ENCODE peak calls at places on chromosomes 5 and 9, in four cellular contexts. M, K, O and H are unnamed samples.
A peak's percentile ranks its signal among the peaks of the same experiment; 100 is the strongest.

GRCh38 chr5:136213919-136214493 is 21.0 kb upstream of the SMIM32 start:
- DNase-seq in O (no peak), M (no peak), K (no peak), H (no peak)

GRCh38 chr9:74920944-74921626 is 31.6 kb downstream of the C9orf40 start:
- DNase-seq in M (no peak), K (peak; percentile 18), O (no peak), H (no peak)

GRCh38 chr9:99073985-99074901 is 30.7 kb upstream of the TGFBR1 start:
- DNase-seq in O (no peak), K (no peak), M (no peak), H (no peak)

GRCh38 chr5:72154076-72154756 is 46.9 kb downstream of the MAP1B start:
- DNase-seq in O (no peak), M (peak; percentile 36), K (no peak), H (no peak)

GRCh38 chr5:6721442-6721841 is 8.2 kb downstream of the TENT4A start:
- DNase-seq in K (no peak), O (no peak), M (peak; percentile 69), H (no peak)

GRCh38 chr5:36407396-36407795 is 105.7 kb upstream of the RANBP3L start:
- DNase-seq in K (no peak), O (no peak), M (no peak), H (no peak)

GRCh38 chr9:35792044-35792813 is 838 bp downstream of the NPR2 start:
- DNase-seq in O (no peak), K (no peak), M (no peak), H (no peak)

GRCh38 chr5:138951986-138952735 is 77.0 kb upstream of the LRRTM2 start:
- DNase-seq in K (no peak), M (no peak), O (no peak), H (no peak)

GRCh38 chr5:90135979-90136378 is 273.6 kb downstream of the CETN3 start:
- DNase-seq in M (no peak), O (no peak), K (peak; percentile 38), H (no peak)

GRCh38 chr9:86994231-86994630 is 46.9 kb upstream of the GAS1 start:
- DNase-seq in O (no peak), M (no peak), K (no peak), H (peak; percentile 27)

GRCh38 chr5:74040065-74040551 is 414.1 kb downstream of the ARHGEF28 start:
- DNase-seq in K (peak; percentile 56), M (no peak), O (peak; percentile 90), H (peak; percentile 73)

GRCh38 chr5:41649659-41650058 is 139.3 kb upstream of the PLCXD3 start:
- DNase-seq in K (peak; percentile 34), M (no peak), O (peak; percentile 80), H (peak; percentile 95)

GRCh38 chr9:79868532-79869189 is 296.9 kb downstream of the TLE4 start:
- DNase-seq in O (no peak), K (no peak), M (no peak), H (no peak)

GRCh38 chr5:61416410-61416809 is 84.4 kb downstream of the ZSWIM6 start:
- DNase-seq in M (no peak), K (no peak), O (no peak), H (no peak)

GRCh38 chr5:84605246-84605645 is 220.6 kb upstream of the EDIL3 start:
- DNase-seq in O (no peak), K (no peak), M (no peak), H (no peak)

GRCh38 chr5:13585324-13585723 is 359.2 kb downstream of the DNAH5 start:
- DNase-seq in M (no peak), K (peak; percentile 22), O (peak; percentile 2), H (no peak)

GRCh38 chr9:113349434-113350337 is at the start of gene BSPRY:
- DNase-seq in O (no peak), K (peak; percentile 60), M (peak; percentile 84), H (no peak)

GRCh38 chr5:57501414-57502321 is 19.1 kb upstream of the ACTBL2 start:
- DNase-seq in K (peak; percentile 21), M (peak; percentile 16), O (no peak), H (no peak)

GRCh38 chr9:31347082-31347617 is 1037.3 kb upstream of the ACO1 start:
- DNase-seq in O (no peak), M (no peak), K (no peak), H (peak; percentile 3)

GRCh38 chr9:2681981-2682380 is 35.3 kb upstream of the KCNV2 start:
- DNase-seq in M (no peak), K (no peak), O (no peak), H (no peak)

GRCh38 chr5:139147743-139148079 is 50.5 kb downstream of the SIL1 start:
- DNase-seq in K (no peak), M (peak; percentile 65), O (peak; percentile 54), H (peak; percentile 86)

GRCh38 chr9:133995012-133995896 is 3.1 kb upstream of the VAV2 start:
- DNase-seq in O (no peak), M (peak; percentile 68), K (no peak), H (no peak)

GRCh38 chr5:82593481-82593880 is 315.3 kb upstream of the RPS23 start:
- DNase-seq in M (no peak), O (peak; percentile 15), K (no peak), H (peak; percentile 85)

GRCh38 chr5:153352685-153353219 is 137.7 kb upstream of the GRIA1 start:
- DNase-seq in O (no peak), K (no peak), M (no peak), H (no peak)

GRCh38 chr5:73446631-73447233 is 1.8 kb downstream of the FOXD1 start:
- DNase-seq in M (no peak), K (peak; percentile 16), O (no peak), H (peak; percentile 17)

GRCh38 chr9:37988041-37988440 is 81.0 kb downstream of the SHB start:
- DNase-seq in O (no peak), K (no peak), M (no peak), H (no peak)

GRCh38 chr9:27528278-27528885 is 1.2 kb downstream of the MOB3B start:
- DNase-seq in O (peak; percentile 21), K (no peak), M (no peak), H (peak; percentile 59)

GRCh38 chr9:128675382-128675781 is 13.6 kb upstream of the SET start:
- DNase-seq in K (no peak), M (no peak), O (no peak), H (no peak)

GRCh38 chr5:56037531-56038010 is 42.8 kb upstream of the IL6ST start:
- DNase-seq in O (no peak), M (no peak), K (no peak), H (no peak)

GRCh38 chr5:4766101-4766500 is 374.0 kb upstream of the ADAMTS16 start:
- DNase-seq in O (no peak), K (no peak), M (no peak), H (no peak)

GRCh38 chr5:2797160-2797559 is 45.7 kb upstream of the IRX2 start:
- DNase-seq in O (no peak), M (no peak), K (no peak), H (no peak)

DNA sequence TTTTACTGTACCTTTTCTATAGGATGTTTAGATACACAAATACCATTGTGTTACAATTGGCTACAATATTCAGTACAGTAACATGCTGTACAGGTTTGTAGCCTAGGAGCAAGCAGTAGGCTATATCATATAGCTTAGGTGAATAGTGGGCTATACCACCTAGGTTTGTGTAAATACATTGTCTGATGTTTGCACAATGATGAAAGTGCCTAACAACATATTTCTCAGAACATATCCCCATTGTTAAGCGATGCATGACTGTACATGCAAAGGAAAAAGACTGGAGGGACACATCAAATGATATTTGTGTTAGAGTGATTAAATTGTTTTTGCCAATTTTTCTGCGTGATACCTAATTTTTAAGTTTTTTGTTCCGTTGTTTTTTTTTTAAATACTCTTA is 5.3 kb downstream of the CHMP5 start:
- DNase-seq in M (no peak), K (no peak), O (no peak), H (no peak)
- H3K36me3 ChIP-seq in M (peaks cover 74% of the 10 kb centered on the region), K (peaks cover 16% of the 10 kb centered on the region), O (peaks cover 27% of the 10 kb centered on the region), H (peaks cover 9% of the 10 kb centered on the region)

GRCh38 chr5:10636363-10637142 is 72.7 kb downstream of the ANKRD33B start:
- DNase-seq in M (no peak), O (no peak), K (no peak), H (no peak)

GRCh38 chr5:10634056-10634455 is 70.2 kb downstream of the ANKRD33B start:
- DNase-seq in K (no peak), O (no peak), M (no peak), H (no peak)

GRCh38 chr5:10634562-10634961 is 70.7 kb downstream of the ANKRD33B start:
- DNase-seq in O (no peak), M (no peak), K (no peak), H (no peak)

GRCh38 chr5:10635257-10635860 is 71.5 kb downstream of the ANKRD33B start:
- DNase-seq in O (peak; percentile 80), M (no peak), K (peak; percentile 92), H (peak; percentile 81)

GRCh38 chr5:10635861-10636350 is 72.0 kb downstream of the ANKRD33B start:
- DNase-seq in M (no peak), K (no peak), O (no peak), H (no peak)
- H3K9ac ChIP-seq in M (no peak overlapping the region), K (no peak overlapping the region), O (no peak overlapping the region), H (no peak overlapping the region)

GRCh38 chr5:147348046-147348445 is 113.2 kb downstream of the STK32A start:
- DNase-seq in K (peak; percentile 84), M (no peak), O (peak; percentile 34), H (peak; percentile 51)

GRCh38 chr5:147344861-147345260 is 110.0 kb downstream of the STK32A start:
- DNase-seq in O (no peak), M (no peak), K (no peak), H (no peak)

GRCh38 chr5:147349241-147349640 is 114.4 kb downstream of the STK32A start:
- DNase-seq in K (no peak), O (no peak), M (no peak), H (no peak)

GRCh38 chr5:147341382-147341781 is 106.6 kb downstream of the STK32A start:
- DNase-seq in K (no peak), O (no peak), M (no peak), H (no peak)

GRCh38 chr5:147346006-147346561 is 111.3 kb downstream of the STK32A start:
- DNase-seq in M (peak; percentile 11), K (no peak), O (no peak), H (no peak)
- TF ChIP-seq CTCF in M (no peak), K (peak; percentile 22), O (no peak), H (no peak)

GRCh38 chr5:176528301-176528700 is 8.9 kb downstream of the RNF44 start:
- DNase-seq in O (no peak), K (no peak), M (no peak), H (no peak)

GRCh38 chr5:176529116-176529823 is 7.9 kb downstream of the RNF44 start:
- DNase-seq in K (no peak), M (no peak), O (no peak), H (no peak)

GRCh38 chr5:176527246-176528222 is 9.7 kb downstream of the RNF44 start:
- DNase-seq in K (no peak), M (no peak), O (no peak), H (no peak)

GRCh38 chr5:176529824-176530195 is 7.4 kb downstream of the RNF44 start:
- DNase-seq in K (no peak), M (no peak), O (no peak), H (no peak)

DNA sequence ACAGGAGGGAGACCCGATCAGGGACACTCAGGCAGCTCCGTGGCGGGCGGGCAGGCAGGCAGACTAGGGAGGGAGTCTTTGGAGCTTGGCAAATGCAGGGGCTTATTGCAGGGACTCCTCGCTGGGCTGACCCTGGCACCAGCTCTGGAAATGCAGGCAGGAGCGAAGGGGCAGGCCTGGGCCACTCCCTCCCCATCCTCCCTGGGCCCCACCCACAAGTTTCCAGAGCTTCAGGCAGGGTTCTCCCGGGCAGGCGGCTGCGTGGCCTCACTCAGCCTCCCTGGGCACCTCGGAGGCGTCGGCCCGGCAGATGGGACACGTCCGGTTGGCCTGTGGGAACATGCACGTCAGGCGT is 8.5 kb downstream of the RNF44 start:
- DNase-seq in K (no peak), M (no peak), O (no peak), H (no peak)
- H3K36me3 ChIP-seq in K (peaks cover 11% of the 10 kb centered on the region), M (peaks cover 5% of the 10 kb centered on the region), O (peaks cover 43% of the 10 kb centered on the region), H (peaks cover 9% of the 10 kb centered on the region)